ENCODE peak calls at places on chromosome 18, in four cellular contexts. U is transverse colon, G is IMR-90, Z is right lobe of liver. J is an unnamed sample.

GRCh38 chr18:7630731-7631442 is 63.8 kb downstream of the PTPRM start:
- DNase-seq in U (no peak), G (no peak), Z (no peak), J (no peak)

GRCh38 chr18:72376256-72376655 is 167.9 kb downstream of the CBLN2 start:
- DNase-seq in U (no peak), G (no peak), Z (no peak), J (no peak)

GRCh38 chr18:13120255-13120654 is 98.3 kb upstream of the LDLRAD4 start:
- DNase-seq in G (no peak), U (no peak), Z (no peak), J (no peak)

GRCh38 chr18:53567935-53568574 is 656.4 kb downstream of the MBD2 start:
- DNase-seq in U (no peak), G (peak; percentile 13), Z (no peak), J (no peak)

GRCh38 chr18:10147199-10147598 is 233.4 kb downstream of the VAPA start:
- DNase-seq in U (no peak), G (no peak), Z (no peak), J (no peak)

GRCh38 chr18:377088-377487 is 109.2 kb upstream of the THOC1 start:
- DNase-seq in U (no peak), G (no peak), Z (no peak), J (no peak)

GRCh38 chr18:73564073-73564472 is 583.6 kb downstream of the FBXO15 start:
- DNase-seq in U (no peak), G (peak; percentile 90), Z (no peak), J (no peak)

GRCh38 chr18:23629444-23629946 is 33.2 kb downstream of the ANKRD29 start:
- DNase-seq in G (no peak), Z (peak; percentile 92), U (peak; percentile 27), J (no peak)

GRCh38 chr18:55950379-55951166 is 362.6 kb upstream of the TCF4 start:
- DNase-seq in Z (no peak), G (no peak), U (no peak), J (no peak)

GRCh38 chr18:47917923-47918610 is 12.4 kb downstream of the SMAD2 start:
- DNase-seq in Z (no peak), G (no peak), U (no peak), J (no peak)

GRCh38 chr18:77131100-77131651 is 1.4 kb downstream of the MBP start:
- DNase-seq in Z (no peak), U (peak; percentile 46), G (no peak), J (peak; percentile 65)
- TF ChIP-seq POLR2A in Z (no peak), U (peak; percentile 26), G (no peak), J (no peak)

GRCh38 chr18:58659691-58660090 is 11.6 kb upstream of the MALT1 start:
- DNase-seq in Z (no peak), U (no peak), G (no peak), J (no peak)

GRCh38 chr18:58660915-58661314 is 10.3 kb upstream of the MALT1 start:
- DNase-seq in G (no peak), U (no peak), Z (no peak), J (no peak)

GRCh38 chr18:58657494-58657893 is 13.8 kb upstream of the MALT1 start:
- DNase-seq in Z (no peak), U (no peak), G (no peak), J (no peak)

GRCh38 chr18:58662118-58662517 is 9.1 kb upstream of the MALT1 start:
- DNase-seq in G (no peak), U (no peak), Z (no peak), J (no peak)

DNA sequence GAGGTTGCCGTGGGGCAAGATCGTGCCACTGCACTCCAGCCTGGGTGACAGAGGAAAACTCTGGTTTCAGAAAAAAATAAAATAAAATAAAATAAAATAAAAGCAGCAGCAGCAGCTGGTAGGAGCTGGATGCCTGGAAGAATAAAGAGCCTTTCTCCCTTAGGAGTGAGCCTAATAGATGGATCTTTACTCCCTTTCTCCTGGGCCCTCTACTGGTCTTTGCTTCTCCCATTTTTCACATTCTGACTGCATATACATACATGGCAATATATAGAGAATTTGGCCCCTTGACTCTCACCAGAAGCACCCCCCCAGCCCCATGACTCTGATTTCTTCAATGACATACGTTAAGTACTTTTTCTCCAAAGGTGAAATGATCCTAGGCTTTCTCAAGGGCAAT is 9.8 kb upstream of the MALT1 start:
- DNase-seq in U (no peak), G (peak; percentile 38), Z (no peak), J (no peak)
- TF ChIP-seq CTCF in U (no peak), G (peak; percentile 42), Z (peak; percentile 38), J (no peak)

DNA sequence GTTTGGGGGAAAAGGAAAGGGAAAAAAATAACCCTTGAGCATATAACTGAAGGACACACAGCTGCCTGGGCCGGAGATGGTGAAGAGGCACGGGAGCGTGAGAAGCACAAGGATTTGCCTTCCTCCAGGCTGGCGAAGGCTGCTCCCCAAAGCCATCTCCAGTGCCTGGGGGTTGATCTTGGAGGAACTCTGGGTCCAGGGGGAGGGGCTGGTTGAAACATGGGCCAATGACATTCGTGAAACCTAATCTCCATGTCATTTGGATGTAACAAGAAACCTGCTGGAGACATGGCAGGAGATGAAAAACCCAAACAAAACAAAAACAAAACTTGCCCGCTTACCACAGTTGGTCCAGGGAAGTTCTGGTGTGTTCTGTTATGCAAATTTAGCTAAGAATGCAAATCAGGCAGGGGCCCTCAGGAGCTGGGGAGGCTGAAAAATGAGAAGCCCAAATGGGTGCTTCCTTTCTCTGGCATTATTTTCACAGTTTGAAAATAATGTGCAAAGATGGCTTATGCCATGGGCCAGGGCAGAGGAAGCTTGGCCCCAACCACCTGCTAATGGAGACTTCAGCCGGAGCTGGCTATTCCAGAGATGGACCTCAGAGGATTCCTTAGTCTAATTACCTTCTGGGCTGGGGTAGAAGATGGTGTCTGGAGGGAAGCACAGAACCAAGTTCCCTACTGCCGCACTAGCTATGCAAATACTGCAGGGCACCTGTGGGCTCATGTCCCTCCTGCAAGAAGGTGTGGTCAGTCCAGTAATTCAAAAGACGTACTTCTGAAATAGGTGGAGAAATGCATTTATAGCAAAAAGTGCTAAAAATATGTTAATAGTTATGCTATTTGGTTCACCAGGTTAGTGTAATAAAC is 180.9 kb downstream of the BCL2 start:
- DNase-seq in U (peak; percentile 58), G (no peak), Z (no peak), J (no peak)
- TF ChIP-seq POLR2A in U (no peak), G (no peak), Z (no peak), J (no peak)

DNA sequence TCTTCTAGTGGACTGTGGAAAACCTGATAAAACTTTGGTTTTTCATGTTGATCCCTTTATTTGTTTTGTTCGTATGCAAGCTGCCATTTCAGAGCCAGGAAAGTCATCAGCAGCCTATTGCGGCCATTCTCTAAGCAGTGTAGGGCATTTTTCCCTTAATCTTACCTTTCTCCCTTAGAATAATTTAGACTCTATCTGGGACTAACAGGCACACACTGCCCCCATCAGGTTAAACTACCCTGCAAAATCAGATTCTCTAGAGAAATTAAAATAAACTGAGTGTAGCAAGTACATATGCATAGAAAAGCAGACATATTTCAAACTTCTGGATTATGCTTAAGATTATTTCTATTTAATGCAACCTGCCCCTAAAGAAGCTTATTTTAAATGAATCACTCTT is 347.4 kb downstream of the METTL4 start:
- DNase-seq in Z (no peak), U (no peak), G (peak; percentile 6), J (no peak)
- TF ChIP-seq CTCF in Z (peak; percentile 46), U (peak; percentile 42), G (peak; percentile 45), J (peak; percentile 38)

GRCh38 chr18:9065864-9066263 is 36.6 kb upstream of the NDUFV2 start:
- DNase-seq in U (no peak), G (no peak), Z (no peak), J (no peak)

GRCh38 chr18:9068346-9068745 is 34.2 kb upstream of the NDUFV2 start:
- DNase-seq in Z (no peak), G (no peak), U (no peak), J (no peak)

GRCh38 chr18:9067823-9068222 is 34.7 kb upstream of the NDUFV2 start:
- DNase-seq in G (no peak), U (no peak), Z (peak; percentile 69), J (no peak)

GRCh38 chr18:9066358-9066757 is 36.1 kb upstream of the NDUFV2 start:
- DNase-seq in Z (no peak), U (no peak), G (no peak), J (no peak)

DNA sequence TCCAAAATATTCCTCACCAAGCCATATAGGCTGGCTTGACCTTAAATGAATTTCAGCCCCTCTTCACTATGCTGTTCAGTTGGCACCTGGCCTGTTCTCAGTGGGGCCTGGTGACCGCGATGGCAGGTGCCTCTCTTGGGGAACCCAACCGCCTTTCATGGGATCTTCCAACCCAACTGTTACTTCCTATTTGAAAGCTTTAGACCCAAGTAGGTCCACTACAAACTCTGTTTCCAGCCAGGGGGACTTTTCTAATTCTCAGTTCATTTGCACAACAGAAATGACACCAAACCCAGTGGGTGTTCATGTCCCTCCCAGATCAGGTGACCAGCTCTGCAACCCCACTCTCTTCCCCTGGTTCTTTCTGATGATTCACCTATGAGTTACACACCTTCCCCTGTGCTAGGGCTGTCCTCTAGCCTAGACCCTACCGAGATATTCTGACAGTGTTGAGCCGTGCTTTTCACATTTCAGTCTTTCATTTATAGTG is 35.6 kb upstream of the NDUFV2 start:
- DNase-seq in G (no peak), Z (no peak), U (peak; percentile 69), J (no peak)
- TF ChIP-seq POLR2A in G (no peak), Z (no peak), U (no peak), J (no peak)

GRCh38 chr18:44897445-44898215 is 216.9 kb downstream of the SETBP1 start:
- DNase-seq in U (no peak), G (no peak), Z (no peak), J (no peak)
- TF ChIP-seq CTCF in U (no peak), G (no peak), Z (no peak), J (no peak)

DNA sequence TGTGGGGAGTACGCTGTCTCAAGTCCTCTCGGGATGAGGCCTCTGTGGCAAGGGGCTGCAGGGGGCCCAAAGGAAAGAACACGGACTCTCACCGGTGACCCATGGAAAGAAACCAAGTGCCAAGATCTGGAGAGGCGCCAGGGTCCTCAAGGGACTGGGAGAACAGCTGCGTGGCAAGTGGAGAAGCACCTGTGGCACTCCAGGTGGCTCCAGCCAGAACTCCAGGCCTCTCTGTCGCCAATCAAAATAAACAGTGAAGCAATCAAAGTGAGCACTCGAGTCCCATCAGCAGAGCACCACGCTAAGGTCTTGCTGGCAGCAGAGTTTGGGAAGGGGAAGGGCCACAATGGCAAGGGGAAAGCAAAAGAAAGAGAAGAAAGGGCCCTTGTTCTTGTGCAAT is 54.7 kb downstream of the BCL2 start:
- DNase-seq in G (no peak), U (no peak), Z (no peak), J (no peak)
- TF ChIP-seq POLR2A in G (no peak), U (no peak), Z (no peak), J (no peak)